ENCODE peak calls at places on chromosome 22, in eight cellular contexts. Y is AG04449; L is amniotic stem cell; N is T1000; P is activated naive CD4-positive, alpha-beta T cell treated with anti-CD3 and anti-CD28 coated beads for 36 hours; W is cardiac muscle cell; M is NCI-H1105 treated with DMSO at 0.1 percent for 48 hours; J is lower lobe of right lung. A is an unnamed sample.

GRCh38 chr22:24325105-24325757 is 54.6 kb downstream of the SPECC1L start:
- DNase-seq in Y (peak), L (peak), N (no peak), P (peak), W (peak), M (peak), J (no peak), A (peak)

GRCh38 chr22:18057568-18058209 is 20.1 kb upstream of the PEX26 start:
- DNase-seq in Y (peak), L (peak), N (peak), P (no peak), W (peak), M (no peak), J (no peak), A (no peak)

GRCh38 chr22:46577361-46578249 is 40.2 kb upstream of the CELSR1 start:
- DNase-seq in Y (no peak), L (no peak), N (no peak), P (no peak), W (no peak), M (no peak), J (peak), A (peak)

GRCh38 chr22:23889620-23890019 is 4.6 kb upstream of the MIF start:
- DNase-seq in Y (no peak), L (no peak), N (no peak), P (no peak), W (no peak), M (no peak), J (no peak), A (no peak)

GRCh38 chr22:26673485-26673884 is 16.1 kb downstream of the MIAT start:
- DNase-seq in Y (no peak), L (no peak), N (no peak), P (peak), W (no peak), M (no peak), J (no peak), A (no peak)

GRCh38 chr22:37896181-37896592 is 9.9 kb upstream of the MICALL1 start:
- DNase-seq in Y (no peak), L (no peak), N (no peak), P (peak), W (peak), M (no peak), J (no peak), A (peak)

GRCh38 chr22:19694696-19695095 is 19.6 kb upstream of the SEPTIN5 start:
- DNase-seq in Y (no peak), L (no peak), N (no peak), P (no peak), W (no peak), M (no peak), J (no peak), A (no peak)

GRCh38 chr22:37742374-37743092 is 45.7 kb downstream of the TRIOBP start:
- DNase-seq in Y (peak), L (peak), N (peak), P (no peak), W (peak), M (no peak), J (no peak), A (no peak)

GRCh38 chr22:39396797-39397195 is 2.8 kb upstream of the TAB1 start:
- DNase-seq in Y (no peak), L (no peak), N (no peak), P (no peak), W (no peak), M (no peak), J (no peak), A (no peak)

GRCh38 chr22:20981787-20982562 is at the start of gene LZTR1:
- DNase-seq in Y (no peak), L (peak), N (peak), P (peak), W (peak), M (peak), J (peak), A (peak)

GRCh38 chr22:24284747-24285203 is 14.1 kb downstream of the SPECC1L start:
- DNase-seq in Y (no peak), L (no peak), N (no peak), P (peak), W (no peak), M (no peak), J (no peak), A (no peak)

GRCh38 chr22:46069518-46070214 is 80.7 kb upstream of the PPARA start:
- DNase-seq in Y (peak), L (no peak), N (peak), P (peak), W (peak), M (peak), J (peak), A (no peak)

GRCh38 chr22:19974233-19974861 is 32.7 kb upstream of the TXNRD2 start:
- DNase-seq in Y (no peak), L (no peak), N (no peak), P (no peak), W (peak), M (peak), J (peak), A (no peak)

GRCh38 chr22:37617431-37617830 is 8.8 kb downstream of the GGA1 start:
- DNase-seq in Y (no peak), L (no peak), N (no peak), P (no peak), W (no peak), M (no peak), J (no peak), A (no peak)

GRCh38 chr22:19656541-19657251 is 57.6 kb upstream of the SEPTIN5 start:
- DNase-seq in Y (no peak), L (no peak), N (no peak), P (no peak), W (no peak), M (no peak), J (no peak), A (no peak)

GRCh38 chr22:46774456-46775363 is 12.3 kb downstream of the TBC1D22A start:
- DNase-seq in Y (no peak), L (no peak), N (no peak), P (peak), W (no peak), M (no peak), J (no peak), A (no peak)

GRCh38 chr22:39926175-39927152 is 25.6 kb downstream of the GRAP2 start:
- DNase-seq in Y (no peak), L (no peak), N (no peak), P (peak), W (no peak), M (no peak), J (no peak), A (peak)

GRCh38 chr22:48573766-48574165 is 1253.9 kb downstream of the BRD1 start:
- DNase-seq in Y (no peak), L (no peak), N (no peak), P (no peak), W (no peak), M (no peak), J (peak), A (no peak)

GRCh38 chr22:44583854-44584253 is 85.8 kb upstream of the RTL6 start:
- DNase-seq in Y (no peak), L (no peak), N (no peak), P (no peak), W (no peak), M (no peak), J (peak), A (no peak)

GRCh38 chr22:37758698-37759097 is 49.0 kb upstream of the GCAT start:
- DNase-seq in Y (no peak), L (no peak), N (no peak), P (no peak), W (no peak), M (no peak), J (no peak), A (no peak)

GRCh38 chr22:45692549-45692948 is 20.9 kb downstream of the ATXN10 start:
- DNase-seq in Y (no peak), L (no peak), N (no peak), P (no peak), W (peak), M (no peak), J (no peak), A (no peak)

GRCh38 chr22:25895678-25896077 is 153.7 kb downstream of the MYO18B start:
- DNase-seq in Y (no peak), L (no peak), N (no peak), P (no peak), W (no peak), M (no peak), J (no peak), A (no peak)

GRCh38 chr22:49162841-49163240 is 664.8 kb downstream of the BRD1 start:
- DNase-seq in Y (no peak), L (no peak), N (no peak), P (no peak), W (no peak), M (no peak), J (no peak), A (no peak)

GRCh38 chr22:17634696-17635095 is 3.9 kb upstream of the BCL2L13 start:
- DNase-seq in Y (no peak), L (no peak), N (peak), P (no peak), W (no peak), M (no peak), J (no peak), A (no peak)

GRCh38 chr22:37337204-37337943 is 55.1 kb downstream of the CYTH4 start:
- DNase-seq in Y (no peak), L (no peak), N (peak), P (no peak), W (peak), M (no peak), J (no peak), A (no peak)